ENCODE peak calls at places on chromosomes 5 and 9, in ten cellular contexts. X, R, Q, S, I, L, M, F, T and B are unnamed samples.

GRCh38 chr5:104412649-104413240 is 850.2 kb upstream of the NUDT12 start:
- DNase-seq in I (peak), S (no peak), R (no peak), M (no peak), L (peak), T (no peak), X (peak), F (peak), Q (peak), B (peak)

GRCh38 chr5:172533399-172534228 is 79.3 kb upstream of the SH3PXD2B start:
- DNase-seq in R (no peak), S (no peak), L (no peak), T (no peak), X (no peak), I (peak), M (no peak), F (no peak), Q (no peak), B (no peak)

GRCh38 chr9:94011134-94011533 is 56.0 kb upstream of the BARX1 start:
- DNase-seq in Q (no peak), T (no peak), R (no peak), F (peak), X (no peak), L (no peak), I (peak), M (no peak), S (peak), B (no peak)

GRCh38 chr5:140189977-140190867 is 15.2 kb downstream of the CYSTM1 start:
- DNase-seq in X (no peak), R (no peak), L (peak), I (peak), S (no peak), Q (no peak), F (peak), M (no peak), T (no peak), B (peak)

GRCh38 chr9:93964685-93965084 is 9.5 kb upstream of the BARX1 start:
- DNase-seq in S (no peak), F (no peak), X (no peak), T (no peak), R (no peak), M (no peak), I (no peak), Q (no peak), L (no peak), B (no peak)

GRCh38 chr5:127934791-127935256 is 148.7 kb upstream of the SLC12A2 start:
- DNase-seq in Q (peak), I (peak), X (peak), M (peak), R (no peak), S (no peak), T (no peak), L (peak), F (peak), B (no peak)

GRCh38 chr5:61245486-61245885 is 83.2 kb upstream of the SMIM15 start:
- DNase-seq in R (no peak), F (peak), Q (peak), I (peak), X (no peak), T (no peak), M (no peak), S (no peak), L (no peak), B (peak)

GRCh38 chr5:139792218-139792617 is 3.4 kb upstream of the PSD2 start:
- DNase-seq in M (no peak), S (no peak), Q (no peak), R (no peak), F (no peak), T (no peak), L (no peak), I (no peak), X (no peak), B (no peak)

GRCh38 chr9:127340721-127341120 is 56.2 kb upstream of the SLC2A8 start:
- DNase-seq in X (no peak), I (no peak), M (no peak), Q (no peak), T (no peak), S (no peak), L (no peak), R (no peak), F (peak), B (no peak)

GRCh38 chr5:147939431-147940114 is 33.2 kb upstream of the C5orf46 start:
- DNase-seq in M (peak), L (no peak), S (no peak), X (peak), Q (no peak), F (peak), I (peak), R (no peak), T (no peak), B (no peak)

GRCh38 chr9:83964973-83965349 is 15.1 kb downstream of the HNRNPK start:
- DNase-seq in R (no peak), S (no peak), M (no peak), I (no peak), T (no peak), X (no peak), F (peak), Q (no peak), L (no peak), B (no peak)

GRCh38 chr5:179918742-179919486 is 11.2 kb upstream of the TBC1D9B start:
- DNase-seq in R (no peak), M (no peak), T (no peak), S (no peak), Q (no peak), L (no peak), I (no peak), F (no peak), X (no peak), B (no peak)

GRCh38 chr9:123656565-123656964 is 273.4 kb downstream of the DENND1A start:
- DNase-seq in T (no peak), L (no peak), X (no peak), I (peak), F (peak), R (no peak), S (no peak), Q (no peak), M (no peak), B (no peak)

GRCh38 chr9:38687389-38687842 is 32.5 kb downstream of the FAM240B start:
- DNase-seq in X (no peak), T (peak), L (no peak), R (no peak), M (peak), Q (peak), F (no peak), I (peak), S (no peak), B (no peak)

GRCh38 chr5:177092178-177093081 is 5.7 kb downstream of the FGFR4 start:
- DNase-seq in S (no peak), M (no peak), X (no peak), L (no peak), R (no peak), Q (no peak), T (no peak), F (no peak), I (no peak), B (no peak)

GRCh38 chr5:161924270-161924669 is 76.3 kb downstream of the GABRA1 start:
- DNase-seq in S (no peak), Q (no peak), T (no peak), R (no peak), I (no peak), F (no peak), X (no peak), M (no peak), L (no peak), B (no peak)

GRCh38 chr5:53381-54174 is 38.4 kb upstream of the PLEKHG4B start:
- DNase-seq in M (no peak), X (peak), R (no peak), L (peak), T (no peak), Q (peak), S (no peak), I (peak), F (peak), B (peak)

GRCh38 chr5:42555010-42555409 is 131.8 kb downstream of the GHR start:
- DNase-seq in T (no peak), Q (no peak), F (no peak), S (no peak), L (no peak), M (no peak), R (no peak), X (no peak), I (no peak), B (no peak)

GRCh38 chr5:78317515-78317914 is 23.0 kb upstream of the AP3B1 start:
- DNase-seq in R (no peak), T (no peak), Q (no peak), S (no peak), I (no peak), F (no peak), L (no peak), X (no peak), M (no peak), B (no peak)

GRCh38 chr9:126700296-126700695 is 86.6 kb downstream of the LMX1B start:
- DNase-seq in R (no peak), F (no peak), S (no peak), Q (no peak), I (no peak), X (no peak), L (peak), T (no peak), M (no peak), B (no peak)

GRCh38 chr5:159010611-159011497 is 88.9 kb downstream of the EBF1 start:
- DNase-seq in F (peak), R (no peak), M (no peak), I (no peak), Q (no peak), T (no peak), L (no peak), S (no peak), X (peak), B (peak)

GRCh38 chr5:133754575-133755169 is 142.3 kb upstream of the FSTL4 start:
- DNase-seq in R (no peak), M (peak), L (peak), F (peak), X (peak), S (no peak), Q (peak), I (peak), T (no peak), B (peak)

GRCh38 chr9:134236001-134236421 is 71.6 kb upstream of the RNU6ATAC start:
- DNase-seq in R (peak), M (no peak), X (no peak), Q (no peak), S (no peak), T (no peak), I (no peak), L (no peak), F (peak), B (no peak)

GRCh38 chr9:128828267-128828666 is 1.3 kb downstream of the SPOUT1 start:
- DNase-seq in I (no peak), R (no peak), L (no peak), S (no peak), Q (no peak), X (no peak), M (no peak), T (no peak), F (no peak), B (no peak)

GRCh38 chr5:82467006-82467561 is 188.9 kb upstream of the RPS23 start:
- DNase-seq in R (peak), X (peak), L (no peak), S (no peak), T (no peak), F (peak), M (no peak), I (no peak), Q (no peak), B (no peak)

GRCh38 chr5:1517838-1518237 is 5.9 kb downstream of the LPCAT1 start:
- DNase-seq in L (no peak), F (no peak), Q (no peak), T (no peak), X (no peak), M (no peak), R (peak), S (peak), I (no peak), B (no peak)

GRCh38 chr5:171534009-171534895 is 114.8 kb downstream of the FGF18 start:
- DNase-seq in L (peak), S (no peak), T (no peak), X (peak), I (peak), F (no peak), Q (no peak), R (no peak), M (peak), B (no peak)

GRCh38 chr9:107282268-107282667 is 811 bp upstream of the RAD23B start:
- DNase-seq in L (no peak), I (no peak), M (no peak), R (no peak), T (no peak), F (no peak), S (no peak), Q (no peak), X (no peak), B (peak)

GRCh38 chr9:116308070-116308469 is 154.5 kb downstream of the PAPPA start:
- DNase-seq in T (no peak), X (no peak), M (no peak), L (no peak), F (no peak), Q (no peak), S (no peak), I (no peak), R (no peak), B (no peak)

GRCh38 chr5:145245354-145245753 is 589.8 kb downstream of the PRELID2 start:
- DNase-seq in T (no peak), M (peak), I (no peak), R (no peak), F (peak), X (peak), S (no peak), L (peak), Q (no peak), B (peak)

GRCh38 chr5:78009937-78010527 is 233.9 kb upstream of the TBCA start:
- DNase-seq in S (no peak), Q (no peak), F (peak), T (no peak), I (no peak), L (no peak), X (no peak), R (no peak), M (no peak), B (no peak)

GRCh38 chr5:143536364-143536763 is 132.9 kb upstream of the NR3C1 start:
- DNase-seq in S (no peak), Q (no peak), F (peak), L (no peak), X (peak), M (peak), I (peak), R (peak), T (no peak), B (peak)

GRCh38 chr5:151022511-151023018 is 2.2 kb downstream of the GPX3 start:
- DNase-seq in R (peak), T (no peak), Q (no peak), M (no peak), X (no peak), L (no peak), S (no peak), I (peak), F (peak), B (no peak)

GRCh38 chr9:2085719-2086515 is 70.8 kb downstream of the SMARCA2 start:
- DNase-seq in M (no peak), L (no peak), T (no peak), R (no peak), F (peak), Q (no peak), I (no peak), S (no peak), X (no peak), B (no peak)

GRCh38 chr9:130149654-130150286 is 22.4 kb upstream of the NCS1 start:
- DNase-seq in I (no peak), S (no peak), F (no peak), T (no peak), X (peak), L (no peak), M (no peak), Q (no peak), R (no peak), B (no peak)

GRCh38 chr5:88826959-88827585 is 55.9 kb downstream of the MEF2C start:
- DNase-seq in M (no peak), I (peak), S (no peak), T (no peak), Q (no peak), X (peak), R (peak), L (no peak), F (peak), B (no peak)

DNA sequence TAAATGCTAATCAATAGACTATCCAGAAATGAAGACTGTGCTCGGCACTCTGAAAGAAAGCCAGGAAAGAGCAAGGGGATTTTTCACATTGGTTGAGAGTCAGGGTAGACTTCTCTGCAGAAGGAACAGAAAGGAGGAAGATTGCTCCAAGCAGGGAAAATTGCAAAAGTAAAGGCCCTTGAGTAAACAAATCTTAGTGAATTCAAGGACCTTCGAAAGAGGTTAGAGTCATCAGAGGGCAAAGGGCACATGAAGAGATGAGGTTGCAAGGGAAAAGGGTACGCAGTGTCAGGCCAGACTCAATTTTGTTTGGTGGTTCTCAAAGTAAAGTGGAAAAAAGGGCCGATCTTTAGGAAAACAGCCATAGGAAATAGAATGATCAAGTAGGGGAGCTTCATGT is 157.5 kb upstream of the RAI14 start:
- DNase-seq in F (no peak), R (no peak), L (no peak), T (no peak), S (no peak), I (no peak), Q (no peak), X (no peak), M (no peak), B (no peak)
- H3K27ac ChIP-seq in F (peak), R (peak), L (no peak), T (no peak), S (no peak), I (no peak), Q (no peak), X (no peak), M (peak), B (no peak)

DNA sequence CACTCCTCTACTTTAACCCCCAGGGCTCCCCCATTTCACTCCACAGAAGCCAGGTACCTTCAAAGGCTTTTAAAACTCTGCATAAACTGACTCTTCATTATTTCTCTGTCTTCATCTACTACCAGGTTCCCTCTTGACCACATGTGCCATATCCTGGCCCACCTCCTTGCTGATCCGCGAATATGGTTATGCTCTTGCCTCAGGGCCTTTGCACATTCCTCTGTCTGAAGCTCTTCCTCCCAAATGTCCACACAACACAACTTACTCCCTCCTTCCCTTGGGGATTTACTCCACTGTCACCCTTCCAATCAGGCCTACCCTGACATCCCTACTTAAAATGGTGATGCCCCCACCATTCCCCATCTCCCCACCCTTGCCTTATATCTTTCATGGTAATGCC is 134.6 kb upstream of the ANKRD55 start:
- DNase-seq in T (no peak), Q (no peak), L (no peak), F (no peak), S (no peak), M (no peak), I (no peak), R (no peak), X (peak), B (no peak)
- H3K27ac ChIP-seq in T (no peak), Q (no peak), L (no peak), F (no peak), S (no peak), M (no peak), I (no peak), R (no peak), X (no peak), B (no peak)

DNA sequence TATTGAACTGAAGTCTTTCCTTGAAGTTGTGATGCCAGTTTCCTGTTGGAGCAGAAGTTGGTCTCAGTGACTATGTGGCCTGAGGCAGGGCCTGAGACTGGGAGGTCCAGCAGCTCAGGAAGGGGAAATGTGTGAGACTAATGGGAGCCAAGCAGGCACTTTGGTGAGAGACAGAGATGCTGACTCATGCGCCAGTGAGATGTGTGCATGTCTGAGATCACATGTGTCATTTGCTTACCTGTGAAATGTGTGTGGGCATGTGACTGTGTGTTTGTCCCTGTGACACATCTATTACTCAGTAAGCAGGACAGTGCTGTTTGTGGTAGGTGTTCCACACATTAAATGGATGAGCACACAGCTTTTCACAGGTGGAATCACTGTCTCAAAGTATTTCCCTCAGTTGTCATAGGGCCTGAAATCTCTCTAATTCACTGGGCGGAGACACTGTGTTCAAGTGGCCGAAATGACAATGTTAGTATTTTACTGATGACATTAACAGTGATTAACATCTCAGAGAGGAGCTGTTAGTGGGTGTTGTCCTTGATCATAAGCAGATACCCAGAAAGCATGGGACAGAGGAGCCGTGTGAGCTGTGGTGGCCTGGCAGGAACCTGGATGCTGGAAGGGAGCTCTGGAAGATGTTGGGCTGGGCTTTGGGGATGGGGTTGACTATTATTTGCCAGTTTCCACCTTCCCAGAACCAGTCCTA is 7.4 kb downstream of the NPR2 start:
- DNase-seq in M (no peak), T (no peak), R (no peak), S (no peak), I (peak), X (peak), L (no peak), Q (no peak), F (peak), B (no peak)
- H3K27ac ChIP-seq in M (peak), T (no peak), R (no peak), S (no peak), I (peak), X (no peak), L (no peak), Q (no peak), F (peak), B (no peak)

GRCh38 chr5:120446896-120447295 is 17.2 kb upstream of the PRR16 start:
- DNase-seq in T (no peak), F (no peak), L (no peak), Q (no peak), S (no peak), M (no peak), I (no peak), X (peak), R (no peak), B (no peak)
- H3K27ac ChIP-seq in T (no peak), F (peak), L (no peak), Q (no peak), S (no peak), M (no peak), I (no peak), X (no peak), R (peak), B (no peak)

DNA sequence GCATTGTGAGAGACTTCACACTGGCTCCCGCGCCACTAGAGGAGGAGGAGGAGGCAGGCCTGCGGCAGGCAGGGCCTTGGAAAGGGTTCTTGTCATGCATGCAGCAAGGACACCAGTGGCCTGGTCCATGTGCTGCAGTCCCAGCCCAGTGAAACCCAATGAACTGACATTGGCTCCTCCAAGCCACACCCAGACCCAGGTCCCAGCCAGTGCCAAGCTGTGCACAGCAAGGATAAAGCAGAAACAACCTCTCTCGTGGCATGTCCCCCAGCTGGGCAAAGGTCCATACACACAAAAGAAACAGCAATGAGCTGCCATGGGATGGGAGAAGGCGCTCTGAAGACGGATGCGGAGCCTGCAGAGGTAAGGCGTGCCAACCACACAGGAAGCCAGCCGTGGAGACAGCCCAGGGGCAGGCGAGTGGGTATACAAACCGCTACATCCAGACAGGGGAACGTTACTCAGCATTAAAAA is 89.2 kb downstream of the SEMA4D start:
- DNase-seq in L (no peak), M (no peak), I (no peak), X (no peak), F (no peak), Q (no peak), R (no peak), T (peak), S (peak), B (no peak)
- H3K27ac ChIP-seq in L (no peak), M (no peak), I (no peak), X (no peak), F (no peak), Q (no peak), R (no peak), T (peak), S (peak), B (no peak)

GRCh38 chr5:141903261-141903660 is 20.4 kb upstream of the DELE1 start:
- DNase-seq in T (no peak), S (no peak), M (no peak), X (no peak), R (no peak), F (no peak), I (no peak), L (no peak), Q (no peak), B (no peak)

GRCh38 chr5:141898448-141899094 is 20.4 kb upstream of the PCDH1 start:
- DNase-seq in R (no peak), T (no peak), F (no peak), I (no peak), M (no peak), S (no peak), L (no peak), X (no peak), Q (no peak), B (no peak)

GRCh38 chr5:141902015-141902414 is 21.7 kb upstream of the DELE1 start:
- DNase-seq in M (no peak), F (no peak), L (no peak), R (no peak), Q (no peak), X (no peak), T (no peak), S (no peak), I (no peak), B (no peak)

GRCh38 chr5:141904551-141904950 is 19.1 kb upstream of the DELE1 start:
- DNase-seq in M (no peak), Q (no peak), F (no peak), R (no peak), S (no peak), T (no peak), X (no peak), I (no peak), L (no peak), B (no peak)

GRCh38 chr5:141902416-141902815 is 21.3 kb upstream of the DELE1 start:
- DNase-seq in Q (no peak), S (no peak), I (no peak), F (no peak), L (no peak), M (no peak), X (no peak), R (no peak), T (no peak), B (no peak)
- H3K27ac ChIP-seq in Q (no peak), S (no peak), I (no peak), F (no peak), L (no peak), M (no peak), X (no peak), R (no peak), T (no peak), B (no peak)